ENCODE peak calls at places on chromosomes 2 and 18, in nine cellular contexts. R is MV-4-11; C is stimulated activated CD4-positive, alpha-beta T cell treated with anti-CD3 and anti-CD28 coated beads, Interleukin-15, amount 100 ng/mL, for 24 hours; G is CD4-positive, alpha-beta T cell; X is stimulated activated naive CD8-positive, alpha-beta T cell treated with anti-CD3 and anti-CD28 coated beads, Interleukin-15, Interleukin-2, amounts not matched to agents 100 U/mL and 50 U/mL, for 24 hours; U is frontal cortex; B is WTC11; N is heart left ventricle; H is MM.1S. I is an unnamed sample.

GRCh38 chr2:96601382-96602292 is 36.5 kb downstream of the KANSL3 start:
- DNase-seq in R (no peak), C (peak), G (no peak), X (peak), U (no peak), B (no peak), N (no peak), H (no peak), I (no peak)

GRCh38 chr2:47751856-47752414 is 31.0 kb upstream of the MSH6 start:
- DNase-seq in R (no peak), C (no peak), G (no peak), X (no peak), U (no peak), B (no peak), N (no peak), H (no peak), I (no peak)

GRCh38 chr2:186459009-186459408 is 27.1 kb upstream of the ZC3H15 start:
- DNase-seq in R (peak), C (no peak), G (no peak), X (no peak), U (no peak), B (no peak), N (no peak), H (peak), I (no peak)

GRCh38 chr2:128489580-128490273 is 171.1 kb upstream of the HS6ST1 start:
- DNase-seq in R (no peak), C (no peak), G (no peak), X (no peak), U (no peak), B (no peak), N (no peak), H (no peak), I (peak)

GRCh38 chr18:10419420-10420103 is 34.9 kb upstream of the APCDD1 start:
- DNase-seq in R (peak), C (no peak), G (no peak), X (no peak), U (no peak), B (no peak), N (no peak), H (no peak), I (no peak)

GRCh38 chr2:88055049-88055435 is 541 bp downstream of the KRCC1 start:
- DNase-seq in R (peak), C (no peak), G (no peak), X (no peak), U (no peak), B (no peak), N (no peak), H (no peak), I (no peak)

GRCh38 chr2:23390152-23390551 is 5.2 kb downstream of the KLHL29 start:
- DNase-seq in R (peak), C (no peak), G (no peak), X (no peak), U (no peak), B (no peak), N (no peak), H (no peak), I (no peak)

GRCh38 chr2:67938053-67938452 is 124.8 kb downstream of the C1D start:
- DNase-seq in R (no peak), C (no peak), G (no peak), X (no peak), U (no peak), B (no peak), N (no peak), H (no peak), I (no peak)

GRCh38 chr2:2919574-2920365 is 457.8 kb downstream of the EIPR1 start:
- DNase-seq in R (no peak), C (no peak), G (no peak), X (no peak), U (no peak), B (no peak), N (no peak), H (no peak), I (no peak)

GRCh38 chr18:37540424-37541121 is 25.0 kb downstream of the CELF4 start:
- DNase-seq in R (no peak), C (no peak), G (no peak), X (no peak), U (no peak), B (no peak), N (no peak), H (no peak), I (no peak)

GRCh38 chr2:189639003-189639609 is 22.2 kb upstream of the ASNSD1 start:
- DNase-seq in R (no peak), C (no peak), G (no peak), X (no peak), U (no peak), B (no peak), N (no peak), H (no peak), I (no peak)

GRCh38 chr2:128565441-128565840 is 246.8 kb upstream of the HS6ST1 start:
- DNase-seq in R (no peak), C (no peak), G (no peak), X (no peak), U (no peak), B (no peak), N (no peak), H (no peak), I (no peak)

GRCh38 chr18:59691996-59692395 is 5.2 kb downstream of the CCBE1 start:
- DNase-seq in R (no peak), C (no peak), G (no peak), X (no peak), U (no peak), B (no peak), N (no peak), H (no peak), I (no peak)

GRCh38 chr2:112150447-112150846 is 12.3 kb downstream of the FBLN7 start:
- DNase-seq in R (no peak), C (no peak), G (no peak), X (no peak), U (no peak), B (no peak), N (no peak), H (no peak), I (no peak)

GRCh38 chr18:62209046-62209445 is 22.0 kb downstream of the RELCH start:
- DNase-seq in R (peak), C (no peak), G (no peak), X (no peak), U (no peak), B (no peak), N (no peak), H (no peak), I (no peak)

GRCh38 chr2:186716899-186717811 is 23.3 kb downstream of the FAM171B start:
- DNase-seq in R (no peak), C (no peak), G (no peak), X (no peak), U (no peak), B (no peak), N (no peak), H (no peak), I (no peak)

GRCh38 chr2:44543773-44544725 is 182.3 kb downstream of the CAMKMT start:
- DNase-seq in R (no peak), C (no peak), G (no peak), X (no peak), U (no peak), B (no peak), N (no peak), H (no peak), I (peak)

GRCh38 chr18:71598374-71598773 is 945.8 kb downstream of the CBLN2 start:
- DNase-seq in R (no peak), C (no peak), G (no peak), X (no peak), U (no peak), B (no peak), N (no peak), H (no peak), I (no peak)

GRCh38 chr18:10558967-10559298 is 33.1 kb downstream of the NAPG start:
- DNase-seq in R (no peak), C (no peak), G (no peak), X (no peak), U (no peak), B (no peak), N (no peak), H (no peak), I (no peak)

GRCh38 chr2:74436804-74437695 is 4.7 kb downstream of the RTKN start:
- DNase-seq in R (peak), C (no peak), G (no peak), X (no peak), U (no peak), B (no peak), N (no peak), H (no peak), I (peak)